ENCODE peak calls at places on chromosomes 3 and 15, in four cellular contexts. F is psoas muscle, Z is upper lobe of left lung, B is iPS DF 6.9. Q is an unnamed sample.

GRCh38 chr3:125186261-125186770 is 26.2 kb downstream of the SLC12A8 start:
- DNase-seq in F (no peak), Z (no peak), B (no peak), Q (no peak)

GRCh38 chr15:62071711-62072308 is 5.0 kb downstream of the C2CD4A start:
- DNase-seq in Z (no peak), B (no peak), F (no peak), Q (peak; percentile 50)

GRCh38 chr15:99734575-99734974 is 1.3 kb upstream of the LYSMD4 start:
- DNase-seq in Z (no peak), B (no peak), F (no peak), Q (no peak)

GRCh38 chr15:70801111-70801510 is 37.8 kb upstream of the UACA start:
- DNase-seq in B (no peak), F (no peak), Z (no peak), Q (no peak)

GRCh38 chr3:105829229-105829628 is 39.6 kb downstream of the CBLB start:
- DNase-seq in B (no peak), F (no peak), Z (no peak), Q (no peak)

GRCh38 chr15:80152896-80153876 is at the start of gene FAH:
- DNase-seq in F (no peak), Z (no peak), B (no peak), Q (peak; percentile 44)

GRCh38 chr3:30875505-30875904 is 19.0 kb downstream of the GADL1 start:
- DNase-seq in F (no peak), Z (no peak), B (no peak), Q (no peak)

GRCh38 chr3:131491084-131491483 is 11.7 kb downstream of the MRPL3 start:
- DNase-seq in F (no peak), B (no peak), Z (no peak), Q (no peak)

GRCh38 chr15:73849641-73850040 is 23.7 kb upstream of the TBC1D21 start:
- DNase-seq in F (no peak), Z (no peak), B (no peak), Q (no peak)

GRCh38 chr3:61936344-61936937 is 375.1 kb downstream of the PTPRG start:
- DNase-seq in Z (no peak), F (peak; percentile 25), B (no peak), Q (no peak)

GRCh38 chr15:98686983-98687382 is 38.6 kb downstream of the IGF1R start:
- DNase-seq in B (no peak), Z (no peak), F (no peak), Q (no peak)

GRCh38 chr3:186931487-186932280 is 1.4 kb downstream of the ST6GAL1 start:
- DNase-seq in F (peak; percentile 35), B (no peak), Z (peak; percentile 84), Q (peak; percentile 46)

GRCh38 chr15:43854801-43855200 is 28.0 kb downstream of the WDR76 start:
- DNase-seq in Z (no peak), F (no peak), B (no peak), Q (no peak)

GRCh38 chr15:80618666-80619481 is 76.2 kb upstream of the ABHD17C start:
- DNase-seq in F (no peak), Z (no peak), B (no peak), Q (no peak)

GRCh38 chr3:183377307-183377959 is 51.0 kb downstream of the MCF2L2 start:
- DNase-seq in Z (no peak), B (no peak), F (no peak), Q (peak; percentile 75)

GRCh38 chr15:73493936-73494335 is 51.0 kb downstream of the REC114 start:
- DNase-seq in Z (no peak), B (no peak), F (no peak), Q (peak; percentile 10)

GRCh38 chr3:138113309-138113708 is 2.1 kb downstream of the DZIP1L start:
- DNase-seq in Z (no peak), F (no peak), B (no peak), Q (no peak)

GRCh38 chr3:99970198-99970597 is 144.1 kb downstream of the FILIP1L start:
- DNase-seq in B (no peak), Z (no peak), F (no peak), Q (no peak)

GRCh38 chr3:21152555-21152954 is 598.5 kb downstream of the ZNF385D start:
- DNase-seq in B (no peak), F (no peak), Z (no peak), Q (no peak)

GRCh38 chr3:11154036-11154952 is at the start of gene HRH1:
- DNase-seq in B (no peak), Z (peak; percentile 88), F (peak; percentile 56), Q (no peak)

GRCh38 chr3:31027191-31027761 is 132.8 kb upstream of the GADL1 start:
- DNase-seq in F (no peak), Z (no peak), B (no peak), Q (no peak)

GRCh38 chr3:16338124-16338523 is 73.1 kb downstream of the OXNAD1 start:
- DNase-seq in F (no peak), B (no peak), Z (peak; percentile 51), Q (no peak)

GRCh38 chr15:62904511-62904910 is 138.0 kb upstream of the TPM1 start:
- DNase-seq in F (no peak), Z (no peak), B (no peak), Q (no peak)

GRCh38 chr15:88769161-88769971 is 33.9 kb upstream of the ACAN start:
- DNase-seq in Z (peak; percentile 64), F (no peak), B (no peak), Q (no peak)

GRCh38 chr3:147267431-147267830 is 138.9 kb downstream of the ZIC4 start:
- DNase-seq in Z (no peak), F (no peak), B (no peak), Q (no peak)

GRCh38 chr15:33398555-33398954 is 87.8 kb downstream of the RYR3 start:
- DNase-seq in B (no peak), F (no peak), Z (peak; percentile 24), Q (no peak)

GRCh38 chr3:128053614-128054013 is 1.4 kb downstream of the SEC61A1 start:
- DNase-seq in F (no peak), Z (no peak), B (no peak), Q (no peak)
- H3K4me3 ChIP-seq in F (peak overlapping the region; percentile 98), Z (peak overlapping the region; percentile 93), B (no peak overlapping the region), Q (peak overlapping the region; percentile 94)

DNA sequence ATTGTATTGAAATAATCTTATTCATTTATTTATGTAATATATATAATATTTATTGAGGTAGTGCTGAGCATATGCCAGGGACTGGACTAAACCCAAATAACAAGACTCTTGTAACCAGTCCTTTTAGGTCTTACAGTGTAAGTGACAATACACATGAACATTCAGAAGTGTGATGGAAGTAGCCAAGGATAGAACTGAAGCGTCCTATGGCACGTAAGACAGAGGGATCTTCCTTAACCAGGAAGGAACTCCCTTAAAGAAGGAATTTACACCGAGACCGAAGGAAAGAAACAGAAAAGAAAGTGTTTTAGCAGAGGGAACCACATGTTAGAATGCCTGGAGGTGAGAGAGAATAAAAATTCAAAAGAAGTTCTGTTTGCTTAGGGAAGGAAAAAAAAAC is 23.6 kb upstream of the CLDN1 start:
- DNase-seq in F (no peak), B (no peak), Z (no peak), Q (peak; percentile 67)
- H3K4me3 ChIP-seq in F (no peak overlapping the region), B (no peak overlapping the region), Z (no peak overlapping the region), Q (no peak overlapping the region)

GRCh38 chr3:149373235-149374125 is 4.0 kb downstream of the TM4SF1 start:
- DNase-seq in B (no peak), Z (no peak), F (no peak), Q (peak; percentile 96)
- H3K4me3 ChIP-seq in B (no peak overlapping the region), Z (peak overlapping the region; percentile 25), F (peak overlapping the region; percentile 63), Q (no peak overlapping the region)

GRCh38 chr15:92887869-92888268 is 12.3 kb upstream of the CHD2 start:
- DNase-seq in Z (no peak), B (no peak), F (no peak), Q (no peak)
- H3K4me3 ChIP-seq in Z (peak overlapping the region; percentile 79), B (no peak overlapping the region), F (peak overlapping the region; percentile 83), Q (peak overlapping the region; percentile 76)

GRCh38 chr15:57594479-57594878 is 2.8 kb downstream of the MYZAP start:
- DNase-seq in Z (no peak), B (no peak), F (no peak), Q (no peak)

GRCh38 chr15:57591237-57591821 is 375 bp upstream of the MYZAP start:
- DNase-seq in F (no peak), Z (no peak), B (no peak), Q (peak; percentile 57)

GRCh38 chr15:57592836-57593420 is 1.2 kb downstream of the MYZAP start:
- DNase-seq in Z (no peak), B (no peak), F (no peak), Q (peak; percentile 63)

GRCh38 chr15:57591822-57592367 is at the start of gene MYZAP:
- DNase-seq in Z (peak; percentile 94), B (no peak), F (peak; percentile 61), Q (no peak)

GRCh38 chr15:57592426-57592825 is 722 bp downstream of the MYZAP start:
- DNase-seq in B (no peak), Z (peak; percentile 27), F (no peak), Q (no peak)
- H3K4me3 ChIP-seq in B (no peak overlapping the region), Z (peak overlapping the region; percentile 67), F (peak overlapping the region; percentile 74), Q (peak overlapping the region; percentile 56)

GRCh38 chr3:172707967-172708366 is 2.9 kb downstream of the NCEH1 start:
- DNase-seq in B (no peak), Z (no peak), F (no peak), Q (peak; percentile 29)
- H3K4me3 ChIP-seq in B (no peak overlapping the region), Z (no peak overlapping the region), F (no peak overlapping the region), Q (no peak overlapping the region)

Q was measured in bronchial epithelial cell.